ENCODE peak calls at places on chromosomes 16 and 17, in nine cellular contexts. T, A, H, B, X, Q, C, Z and N are unnamed samples.

GRCh38 chr17:35082073-35082657 is 18.7 kb upstream of the RFFL start:
- DNase-seq in B (no peak), X (no peak), Z (no peak), C (peak; percentile 73), Q (no peak), A (no peak), H (no peak), T (no peak), N (peak; percentile 34)

GRCh38 chr17:16461606-16461866 is 30.5 kb downstream of the LRRC75A start:
- DNase-seq in H (no peak), A (no peak), Z (no peak), T (no peak), C (no peak), Q (no peak), B (no peak), X (no peak), N (no peak)

GRCh38 chr17:28499366-28499668 is 6.8 kb upstream of the FOXN1 start:
- DNase-seq in T (no peak), A (no peak), X (no peak), H (no peak), Z (no peak), B (no peak), Q (no peak), C (no peak), N (no peak)

GRCh38 chr16:86363057-86363490 is 147.3 kb upstream of the FOXF1 start:
- DNase-seq in H (peak; percentile 88), X (no peak), Z (no peak), B (no peak), A (no peak), T (no peak), Q (no peak), C (no peak), N (peak; percentile 28)

GRCh38 chr16:50671644-50672260 is 9.4 kb downstream of the SNX20 start:
- DNase-seq in C (no peak), B (peak; percentile 50), A (peak; percentile 69), H (no peak), X (no peak), Q (no peak), T (no peak), Z (no peak), N (peak; percentile 51)

GRCh38 chr17:60103957-60104356 is 25.2 kb upstream of the HEATR6 start:
- DNase-seq in Q (no peak), B (no peak), C (no peak), T (no peak), X (no peak), Z (no peak), A (no peak), H (no peak), N (no peak)

GRCh38 chr17:5921919-5922318 is 148.3 kb upstream of the WSCD1 start:
- DNase-seq in Q (no peak), H (no peak), X (no peak), C (peak; percentile 22), A (no peak), T (no peak), Z (no peak), B (no peak), N (no peak)

GRCh38 chr17:68698761-68699160 is 97.6 kb upstream of the FAM20A start:
- DNase-seq in Z (no peak), H (no peak), C (no peak), Q (no peak), T (no peak), B (no peak), X (no peak), A (no peak), N (no peak)

GRCh38 chr17:4858880-4859260 is 25.7 kb downstream of the MINK1 start:
- DNase-seq in Z (peak; percentile 78), Q (peak; percentile 71), A (no peak), H (peak; percentile 81), C (no peak), B (no peak), T (peak; percentile 43), X (peak; percentile 55), N (peak; percentile 47)

GRCh38 chr17:60888812-60889709 is 211.4 kb downstream of the BCAS3 start:
- DNase-seq in Q (no peak), A (no peak), Z (no peak), T (no peak), H (no peak), C (no peak), B (no peak), X (no peak), N (no peak)

GRCh38 chr17:71899317-71899716 is 221.5 kb upstream of the SOX9 start:
- DNase-seq in Q (no peak), Z (no peak), T (no peak), C (no peak), X (no peak), B (no peak), A (no peak), H (no peak), N (no peak)

GRCh38 chr17:732788-733720 is 658 bp downstream of the TLCD3A start:
- DNase-seq in T (no peak), H (peak; percentile 75), C (no peak), Z (no peak), X (peak; percentile 51), B (no peak), A (peak; percentile 21), Q (peak; percentile 58), N (peak; percentile 11)

GRCh38 chr17:31610301-31610910 is 218.9 kb downstream of the RAB11FIP4 start:
- DNase-seq in Z (no peak), H (no peak), X (no peak), Q (no peak), T (no peak), C (no peak), B (no peak), A (no peak), N (no peak)

GRCh38 chr17:73251871-73252270 is 9.8 kb downstream of the CPSF4L start:
- DNase-seq in B (no peak), H (no peak), A (no peak), C (no peak), T (no peak), Q (no peak), Z (no peak), X (no peak), N (no peak)

GRCh38 chr17:41530062-41531048 is 2.2 kb upstream of the KRT19 start:
- DNase-seq in B (no peak), Z (no peak), T (peak; percentile 90), Q (no peak), H (no peak), A (peak; percentile 89), C (no peak), X (no peak), N (peak; percentile 93)

GRCh38 chr17:82892869-82893565 is 53.2 kb upstream of the ZNF750 start:
- DNase-seq in A (no peak), B (no peak), Q (peak; percentile 60), T (no peak), X (peak; percentile 57), H (no peak), C (no peak), Z (peak; percentile 63), N (no peak)

GRCh38 chr17:62919388-62919787 is 46.6 kb upstream of the TANC2 start:
- DNase-seq in Z (no peak), H (no peak), T (no peak), B (no peak), Q (no peak), A (no peak), C (no peak), X (no peak), N (no peak)

GRCh38 chr17:8185580-8186445 is 4.2 kb downstream of the BORCS6 start:
- DNase-seq in C (no peak), Z (peak; percentile 77), T (peak; percentile 92), X (peak; percentile 94), B (peak; percentile 83), H (peak; percentile 95), A (peak; percentile 84), Q (peak; percentile 94), N (peak; percentile 72)

GRCh38 chr17:39036009-39036408 is 68.8 kb upstream of the FBXO47 start:
- DNase-seq in T (no peak), H (no peak), Q (no peak), A (peak; percentile 47), B (no peak), Z (no peak), X (no peak), C (no peak), N (no peak)

GRCh38 chr17:66963521-66964082 is 905 bp upstream of the CACNG4 start:
- DNase-seq in B (no peak), T (no peak), X (no peak), A (peak; percentile 52), C (no peak), Q (no peak), Z (no peak), H (no peak), N (no peak)
- H3K4me3 ChIP-seq in B (no peak overlapping the region), T (no peak overlapping the region), X (no peak overlapping the region), A (peak overlapping the region; percentile 66), C (peak overlapping the region; percentile 48), Q (no peak overlapping the region), Z (no peak overlapping the region), H (no peak overlapping the region), N (peak overlapping the region; percentile 32)

GRCh38 chr16:9826630-9827029 is 355.6 kb downstream of the GRIN2A start:
- DNase-seq in Z (no peak), A (no peak), T (no peak), Q (no peak), B (no peak), X (no peak), H (no peak), C (no peak), N (no peak)

GRCh38 chr16:9821331-9821730 is 360.9 kb downstream of the GRIN2A start:
- DNase-seq in B (no peak), X (no peak), A (no peak), H (no peak), C (no peak), Q (no peak), T (no peak), Z (no peak), N (no peak)

GRCh38 chr16:9821970-9822369 is 360.3 kb downstream of the GRIN2A start:
- DNase-seq in Q (no peak), B (no peak), Z (no peak), A (no peak), H (no peak), X (no peak), C (no peak), T (no peak), N (no peak)

GRCh38 chr16:9823510-9823909 is 358.7 kb downstream of the GRIN2A start:
- DNase-seq in Z (no peak), T (no peak), Q (no peak), A (no peak), X (no peak), B (no peak), C (no peak), H (no peak), N (no peak)

GRCh38 chr16:9824191-9824590 is 358.0 kb downstream of the GRIN2A start:
- DNase-seq in Q (no peak), C (no peak), Z (no peak), A (no peak), B (no peak), T (no peak), H (no peak), X (no peak), N (no peak)
- H3K4me1 ChIP-seq in Q (no peaks in the 10 kb centered on the region), C (no peaks in the 10 kb centered on the region), Z (no peaks in the 10 kb centered on the region), A (no peaks in the 10 kb centered on the region), B (no peaks in the 10 kb centered on the region), T (no peaks in the 10 kb centered on the region), H (no peaks in the 10 kb centered on the region), X (no peaks in the 10 kb centered on the region), N (no peaks in the 10 kb centered on the region)

GRCh38 chr16:27225536-27226360 is 22.4 kb downstream of the KDM8 start:
- DNase-seq in Q (peak; percentile 44), X (no peak), Z (no peak), B (no peak), H (no peak), C (no peak), T (no peak), A (peak; percentile 37), N (no peak)
- TF ChIP-seq CTCF in Q (no peak), X (no peak), Z (no peak), B (peak; percentile 16), H (no peak), C (no peak), T (no peak), A (no peak), N (no peak)

GRCh38 chr17:76272541-76273434 is 7.6 kb downstream of the UBALD2 start:
- DNase-seq in B (no peak), H (no peak), T (no peak), Q (no peak), A (no peak), X (no peak), C (no peak), Z (peak; percentile 39), N (no peak)
- H3K4me3 ChIP-seq in B (no peak overlapping the region), H (no peak overlapping the region), T (peak overlapping the region; percentile 34), Q (peak overlapping the region; percentile 47), A (no peak overlapping the region), X (no peak overlapping the region), C (no peak overlapping the region), Z (peak overlapping the region; percentile 39), N (no peak overlapping the region)